ENCODE peak calls at places on chromosome X, in six cellular contexts. S is endothelial cell of umbilical vein, J is A549, L is K562, W is HepG2, G is GM12878. E is an unnamed sample.

GRCh38 chrX:17009856-17010650 is 63.6 kb downstream of the REPS2 start:
- DNase-seq in S (peak; percentile 25), J (no peak), L (no peak), W (no peak), G (no peak), E (no peak)

GRCh38 chrX:14529288-14529989 is at the start of gene GLRA2:
- DNase-seq in S (no peak), J (peak; percentile 1), L (no peak), W (peak; percentile 1), G (no peak), E (peak; percentile 27)

GRCh38 chrX:103311401-103311785 is 603 bp upstream of the BEX2 start:
- DNase-seq in S (no peak), J (no peak), L (no peak), W (no peak), G (no peak), E (no peak)

GRCh38 chrX:19776753-19777152 is 110.6 kb downstream of the SH3KBP1 start:
- DNase-seq in S (no peak), J (no peak), L (no peak), W (no peak), G (no peak), E (peak; percentile 20)

GRCh38 chrX:57596109-57596870 is 4.5 kb downstream of the ZXDB start:
- DNase-seq in S (peak; percentile 8), J (no peak), L (no peak), W (peak; percentile 74), G (no peak), E (no peak)

GRCh38 chrX:21509912-21510311 is 135.7 kb downstream of the CNKSR2 start:
- DNase-seq in S (peak; percentile 70), J (peak; percentile 16), L (no peak), W (no peak), G (no peak), E (no peak)

GRCh38 chrX:141220342-141221008 is 21.8 kb downstream of the SPANXC start:
- DNase-seq in S (peak; percentile 69), J (peak; percentile 50), L (no peak), W (no peak), G (no peak), E (no peak)

GRCh38 chrX:11528623-11529022 is 137.1 kb downstream of the ARHGAP6 start:
- DNase-seq in S (no peak), J (no peak), L (no peak), W (no peak), G (no peak), E (no peak)

GRCh38 chrX:15055146-15055930 is 182.1 kb downstream of the MOSPD2 start:
- DNase-seq in S (no peak), J (no peak), L (no peak), W (no peak), G (no peak), E (no peak)

GRCh38 chrX:386239-386767 is 404 bp downstream of the PPP2R3B start:
- DNase-seq in S (no peak), J (no peak), L (no peak), W (no peak), G (no peak), E (peak; percentile 32)

GRCh38 chrX:384861-385260 is 1.8 kb downstream of the PPP2R3B start:
- DNase-seq in S (no peak), J (no peak), L (no peak), W (no peak), G (no peak), E (no peak)

GRCh38 chrX:387729-388128 is 1.0 kb upstream of the PPP2R3B start:
- DNase-seq in S (no peak), J (no peak), L (no peak), W (no peak), G (no peak), E (no peak)

GRCh38 chrX:389021-389441 is 2.3 kb upstream of the PPP2R3B start:
- DNase-seq in S (no peak), J (no peak), L (no peak), W (peak; percentile 55), G (no peak), E (no peak)

DNA sequence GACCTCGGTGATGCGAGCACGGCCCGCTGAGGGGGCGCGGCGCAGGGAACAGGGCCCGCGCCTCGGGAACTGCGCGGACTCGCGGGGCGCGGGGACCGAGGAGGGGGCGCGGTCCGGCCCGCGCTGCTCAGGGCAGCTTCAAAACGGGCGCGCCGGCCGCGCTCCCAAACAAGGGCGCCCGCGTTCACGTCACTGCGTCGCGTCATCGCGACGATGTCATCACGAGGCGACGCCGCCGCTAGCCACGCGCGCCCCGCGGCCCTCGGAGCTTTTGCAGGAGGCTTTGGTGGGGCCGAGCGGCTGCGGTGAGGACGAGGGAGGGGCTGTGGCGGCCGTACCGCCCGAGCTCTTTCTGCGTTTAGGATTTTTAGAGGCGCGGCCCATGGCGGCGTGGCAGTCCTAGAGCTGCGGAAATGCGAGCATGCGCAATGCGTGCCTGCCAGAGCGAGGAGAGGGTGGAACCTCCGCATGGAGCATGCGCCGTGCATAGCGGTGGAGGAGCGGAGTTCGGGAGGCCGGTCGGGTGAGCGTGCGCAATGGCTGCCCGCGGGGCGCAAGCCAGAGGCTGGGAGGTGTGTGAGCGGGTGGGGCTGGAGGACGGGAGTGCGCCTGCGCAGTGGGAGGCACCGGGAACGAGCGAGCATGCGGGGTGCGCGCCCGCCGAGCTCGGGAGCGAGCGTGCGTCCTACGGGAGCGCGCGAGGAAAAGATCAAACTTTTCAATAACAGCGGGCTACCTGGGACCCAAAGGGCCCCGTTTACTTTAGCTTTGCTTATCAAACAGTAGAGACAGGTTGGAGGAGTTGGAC is at the start of gene PPP2R3B:
- DNase-seq in S (peak; percentile 99), J (peak; percentile 99), L (peak; percentile 98), W (peak; percentile 93), G (peak; percentile 95), E (peak; percentile 93)
- TF ChIP-seq POLR2A in S (peak; percentile 77), J (peak; percentile 74), L (peak; percentile 93), W (no peak), G (peak; percentile 88), E (peak; percentile 64)

GRCh38 chrX:2692221-2693122 is 1.4 kb downstream of the CD99 start:
- DNase-seq in S (peak; percentile 49), J (peak; percentile 31), L (peak; percentile 55), W (no peak), G (no peak), E (peak; percentile 58)
- TF ChIP-seq MYC in S (no peak), J (no peak), L (no peak), W (no peak), G (no peak), E (no peak)

GRCh38 chrX:2584659-2585470 is 84.1 kb upstream of the DHRSX start:
- DNase-seq in S (no peak), J (no peak), L (no peak), W (no peak), G (no peak), E (no peak)

GRCh38 chrX:2587146-2587545 is 86.4 kb upstream of the DHRSX start:
- DNase-seq in S (no peak), J (no peak), L (no peak), W (no peak), G (no peak), E (no peak)

GRCh38 chrX:2588049-2588448 is 87.3 kb upstream of the DHRSX start:
- DNase-seq in S (no peak), J (no peak), L (no peak), W (no peak), G (no peak), E (no peak)

GRCh38 chrX:2592279-2592678 is 91.5 kb upstream of the DHRSX start:
- DNase-seq in S (no peak), J (no peak), L (no peak), W (no peak), G (no peak), E (no peak)

DNA sequence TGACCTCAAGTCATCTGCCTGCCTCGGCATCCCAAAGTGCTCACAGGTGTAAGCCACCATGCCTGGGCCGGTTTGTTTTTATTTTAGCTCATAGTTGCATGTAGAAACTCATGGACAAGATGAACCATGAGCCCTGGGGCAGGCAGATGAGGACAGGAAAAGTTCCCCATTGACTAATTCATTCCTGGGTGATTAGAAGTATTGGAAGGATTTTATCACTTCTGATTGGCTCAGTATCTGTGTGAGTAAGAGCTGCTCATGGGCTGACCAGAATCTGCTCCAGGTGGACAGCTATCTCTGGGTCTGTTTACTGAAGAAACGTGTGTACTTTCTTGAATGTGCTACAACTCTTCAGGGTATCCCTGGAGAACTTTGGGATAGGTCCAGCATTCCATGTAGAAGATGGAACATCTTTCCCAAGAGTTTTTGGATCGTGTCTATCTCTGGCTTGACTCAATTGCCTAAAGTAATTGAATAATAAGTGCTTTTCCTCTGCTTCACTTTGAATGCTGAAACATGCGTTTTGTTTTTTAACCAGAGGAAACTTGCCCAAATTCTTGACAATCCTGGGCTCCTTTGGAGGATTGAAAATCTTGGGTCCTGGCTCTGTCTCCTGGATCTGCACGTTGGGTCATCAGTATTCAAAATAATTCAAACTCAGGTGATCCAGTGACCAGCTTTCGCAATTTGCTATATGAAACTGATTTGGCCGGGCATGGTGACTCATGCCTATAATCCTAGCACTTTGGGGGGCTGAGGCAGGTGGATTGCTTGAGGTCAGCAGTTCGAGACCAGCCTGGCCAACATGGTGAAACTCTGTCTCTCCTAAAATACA is 88.6 kb upstream of the DHRSX start:
- DNase-seq in S (no peak), J (no peak), L (no peak), W (no peak), G (no peak), E (no peak)
- TF ChIP-seq MAX in S (no peak), J (no peak), L (no peak), W (no peak), G (no peak), E (no peak)

GRCh38 chrX:2608638-2609430 is 82.3 kb upstream of the CD99 start:
- DNase-seq in S (peak; percentile 82), J (peak; percentile 89), L (peak; percentile 90), W (peak; percentile 72), G (no peak), E (peak; percentile 82)
- TF ChIP-seq POLR2A in S (peak; percentile 70), J (peak; percentile 71), L (peak; percentile 34), W (no peak), G (peak; percentile 82), E (peak; percentile 27)

GRCh38 chrX:74119016-74119910 is 184.7 kb upstream of the ZCCHC13 start:
- DNase-seq in S (peak; percentile 16), J (peak; percentile 18), L (no peak), W (no peak), G (no peak), E (peak; percentile 86)
- TF ChIP-seq MYC in S (no peak), J (no peak), L (no peak), W (no peak), G (no peak), E (no peak)

GRCh38 chrX:102067966-102068723 is 57.3 kb upstream of the TCEAL2 start:
- DNase-seq in S (peak; percentile 17), J (peak; percentile 24), L (no peak), W (peak; percentile 1), G (peak; percentile 1), E (peak; percentile 32)
- TF ChIP-seq MAX in S (no peak), J (no peak), L (no peak), W (no peak), G (no peak), E (no peak)

DNA sequence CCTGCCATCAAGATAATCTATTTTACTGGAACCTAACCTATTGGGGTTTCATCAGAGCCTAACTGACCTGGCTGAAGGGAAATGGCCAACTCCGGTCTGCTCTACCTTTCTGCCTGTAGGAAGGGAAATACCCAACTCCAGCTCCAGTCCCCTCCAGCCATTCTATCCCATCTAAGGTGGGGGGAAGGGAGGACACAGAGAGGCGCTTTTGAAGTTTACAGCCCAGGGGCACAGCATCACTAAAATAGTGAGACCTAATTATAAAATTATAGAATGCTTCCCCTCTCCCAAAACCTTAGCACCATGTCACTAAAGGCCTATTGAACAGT is 27.8 kb upstream of the ACSL4 start:
- DNase-seq in S (no peak), J (no peak), L (no peak), W (no peak), G (no peak), E (no peak)
- TF ChIP-seq POLR2A in S (no peak), J (no peak), L (no peak), W (no peak), G (no peak), E (no peak)

GRCh38 chrX:105190252-105190853 is 30.1 kb downstream of the TEX13A start:
- DNase-seq in S (peak; percentile 43), J (peak; percentile 28), L (peak; percentile 9), W (no peak), G (no peak), E (peak; percentile 30)
- TF ChIP-seq MYC in S (no peak), J (no peak), L (no peak), W (no peak), G (no peak), E (no peak)

E was measured in NB4.